ENCODE peak calls at places on chromosomes 12 and 14, in seven cellular contexts. Y, T, J, Q, Z, F and A are unnamed samples.

GRCh38 chr12:48054955-48055821 is 50.7 kb downstream of the SENP1 start:
- DNase-seq in T (no peak), J (no peak), Q (no peak), Y (no peak), F (no peak), Z (no peak), A (no peak)

GRCh38 chr14:96554315-96554910 is 52.2 kb downstream of the PAPOLA start:
- DNase-seq in T (no peak), F (no peak), Q (no peak), Y (no peak), Z (no peak), J (no peak), A (no peak)

GRCh38 chr12:67758119-67758873 is 109.8 kb downstream of the DYRK2 start:
- DNase-seq in F (peak; percentile 30), Y (no peak), T (no peak), Q (no peak), J (no peak), Z (no peak), A (no peak)

GRCh38 chr14:26204954-26205479 is 392.8 kb downstream of the NOVA1 start:
- DNase-seq in Q (peak; percentile 40), F (peak; percentile 7), Z (no peak), T (no peak), J (peak; percentile 38), Y (peak; percentile 14), A (peak; percentile 68)

GRCh38 chr12:117298191-117298590 is 63.2 kb downstream of the NOS1 start:
- DNase-seq in T (no peak), J (no peak), Z (no peak), Y (no peak), Q (no peak), F (no peak), A (no peak)

GRCh38 chr12:77724367-77724957 is 106.2 kb upstream of the NAV3 start:
- DNase-seq in F (no peak), Y (peak; percentile 45), Z (no peak), T (peak; percentile 25), Q (peak; percentile 70), J (no peak), A (peak; percentile 13)

GRCh38 chr12:76506149-76506548 is 53.4 kb downstream of the OSBPL8 start:
- DNase-seq in Q (no peak), Z (no peak), T (no peak), F (no peak), Y (no peak), J (no peak), A (no peak)

GRCh38 chr12:124682425-124683329 is 115.3 kb upstream of the NCOR2 start:
- DNase-seq in T (no peak), Z (no peak), Q (no peak), Y (no peak), J (no peak), F (no peak), A (no peak)

GRCh38 chr14:46734287-46734686 is 82.7 kb upstream of the RPL10L start:
- DNase-seq in Z (no peak), Y (no peak), Q (no peak), F (no peak), J (no peak), T (no peak), A (no peak)

GRCh38 chr14:69101331-69101826 is 51.5 kb downstream of the DCAF5 start:
- DNase-seq in Y (peak; percentile 87), F (peak; percentile 20), T (peak; percentile 75), Q (peak; percentile 95), Z (no peak), J (peak; percentile 26), A (peak; percentile 92)

GRCh38 chr12:46124132-46124847 is 133.9 kb upstream of the SCAF11 start:
- DNase-seq in Q (no peak), T (no peak), F (no peak), Z (no peak), J (no peak), Y (peak; percentile 11), A (no peak)

GRCh38 chr12:11765817-11766794 is 116.6 kb downstream of the ETV6 start:
- DNase-seq in Y (peak; percentile 95), T (peak; percentile 29), F (no peak), Q (peak; percentile 76), J (no peak), Z (no peak), A (peak; percentile 94)

GRCh38 chr14:53979747-53980642 is 23.4 kb upstream of the BMP4 start:
- DNase-seq in F (no peak), Z (no peak), Q (peak; percentile 56), Y (peak; percentile 87), T (no peak), J (peak; percentile 24), A (no peak)

GRCh38 chr12:1329784-1330474 is 264.5 kb downstream of the FBXL14 start:
- DNase-seq in T (no peak), Z (no peak), Y (no peak), F (no peak), Q (no peak), J (no peak), A (no peak)

GRCh38 chr12:97131220-97131981 is 224.3 kb downstream of the NEDD1 start:
- DNase-seq in Z (no peak), T (no peak), Q (no peak), Y (peak; percentile 2), J (no peak), F (no peak), A (no peak)

GRCh38 chr14:90514015-90514398 is 117.2 kb downstream of the CALM1 start:
- DNase-seq in Q (no peak), Z (no peak), T (no peak), F (no peak), Y (no peak), J (no peak), A (no peak)

GRCh38 chr12:30862486-30862885 is 64.1 kb upstream of the TSPAN11 start:
- DNase-seq in T (no peak), Q (peak; percentile 36), J (no peak), Y (peak; percentile 54), Z (peak; percentile 49), F (peak; percentile 22), A (peak; percentile 87)

GRCh38 chr14:68394719-68395117 is 398.1 kb downstream of the ZFP36L1 start:
- DNase-seq in Z (no peak), J (peak; percentile 33), Y (no peak), T (no peak), Q (no peak), F (no peak), A (no peak)

GRCh38 chr12:68180792-68181744 is 21.5 kb upstream of the IFNG start:
- DNase-seq in Z (no peak), Q (no peak), F (no peak), T (no peak), Y (peak; percentile 20), J (no peak), A (no peak)

GRCh38 chr12:12890815-12891645 is at the start of gene GPRC5A:
- DNase-seq in Z (peak; percentile 51), Q (peak; percentile 98), J (peak; percentile 94), F (peak; percentile 68), T (peak; percentile 99), Y (peak; percentile 95), A (peak; percentile 95)

GRCh38 chr12:130070017-130070653 is 92.1 kb upstream of the FZD10 start:
- DNase-seq in Z (no peak), J (no peak), Y (no peak), F (peak; percentile 49), Q (no peak), T (no peak), A (no peak)

GRCh38 chr12:112179341-112179740 is 54.0 kb downstream of the TRAFD1 start:
- DNase-seq in Z (no peak), Y (no peak), T (no peak), Q (no peak), J (no peak), F (no peak), A (no peak)

GRCh38 chr12:106227641-106228319 is 20.0 kb downstream of the CKAP4 start:
- DNase-seq in Q (peak; percentile 58), Y (peak; percentile 52), T (peak; percentile 94), Z (peak; percentile 70), F (no peak), J (no peak), A (peak; percentile 24)

GRCh38 chr12:115155665-115156645 is 472.0 kb upstream of the TBX3 start:
- DNase-seq in Z (no peak), F (no peak), T (peak; percentile 100), Q (peak; percentile 95), J (no peak), Y (peak; percentile 99), A (peak; percentile 69)

GRCh38 chr14:56686416-56686815 is 106.8 kb downstream of the TMEM260 start:
- DNase-seq in Q (no peak), Y (no peak), J (no peak), Z (peak; percentile 75), F (no peak), T (peak; percentile 19), A (peak; percentile 22)

GRCh38 chr12:46214668-46215429 is 54.0 kb downstream of the SLC38A1 start:
- DNase-seq in T (no peak), J (no peak), Y (peak; percentile 25), F (no peak), Q (no peak), Z (no peak), A (no peak)

GRCh38 chr14:40216976-40217375 is 784.7 kb upstream of the FBXO33 start:
- DNase-seq in Q (no peak), Z (no peak), Y (no peak), J (no peak), T (no peak), F (no peak), A (no peak)

GRCh38 chr14:40221428-40221827 is 789.2 kb upstream of the FBXO33 start:
- DNase-seq in T (no peak), Q (no peak), Y (no peak), F (no peak), Z (no peak), J (no peak), A (no peak)

GRCh38 chr14:40219032-40219431 is 786.8 kb upstream of the FBXO33 start:
- DNase-seq in F (no peak), T (no peak), Y (no peak), Q (no peak), Z (no peak), J (no peak), A (no peak)

GRCh38 chr14:40222996-40223395 is 790.8 kb upstream of the FBXO33 start:
- DNase-seq in F (no peak), Y (no peak), T (no peak), Q (no peak), J (no peak), Z (no peak), A (no peak)

GRCh38 chr14:40218282-40218941 is 786.2 kb upstream of the FBXO33 start:
- DNase-seq in T (no peak), Y (no peak), Q (no peak), Z (no peak), J (no peak), F (no peak), A (no peak)
- H3K9me3 ChIP-seq in T (peaks cover 16% of the 10 kb centered on the region), Y (no peaks in the 10 kb centered on the region), Q (no peaks in the 10 kb centered on the region), Z (no peaks in the 10 kb centered on the region), J (no peaks in the 10 kb centered on the region), F (no peaks in the 10 kb centered on the region), A (no peaks in the 10 kb centered on the region)

GRCh38 chr14:32382704-32383103 is 53.6 kb downstream of the AKAP6 start:
- DNase-seq in Z (no peak), T (peak; percentile 41), Q (peak; percentile 53), J (no peak), Y (no peak), F (peak; percentile 34), A (peak; percentile 45)
- H3K4me3 ChIP-seq in Z (no peak overlapping the region), T (no peak overlapping the region), Q (no peak overlapping the region), J (no peak overlapping the region), Y (no peak overlapping the region), F (no peak overlapping the region), A (no peak overlapping the region)

GRCh38 chr14:79822034-79822433 is 389.3 kb downstream of the DIO2 start:
- DNase-seq in F (no peak), Z (no peak), T (no peak), Y (no peak), Q (no peak), J (no peak), A (no peak)
- H3K9me3 ChIP-seq in F (no peaks in the 10 kb centered on the region), Z (no peaks in the 10 kb centered on the region), T (peaks cover 4% of the 10 kb centered on the region), Y (no peaks in the 10 kb centered on the region), Q (no peaks in the 10 kb centered on the region), J (no peaks in the 10 kb centered on the region), A (no peaks in the 10 kb centered on the region)

GRCh38 chr12:14567311-14568195 is at the start of gene PLBD1:
- DNase-seq in J (peak; percentile 48), Q (peak; percentile 50), F (peak; percentile 57), Y (peak; percentile 41), T (peak; percentile 27), Z (peak; percentile 88), A (peak; percentile 46)
- H3K4me3 ChIP-seq in J (peak within 1 kb of the TSS; percentile 45), Q (peak within 1 kb of the TSS; percentile 62), F (no peak within 1 kb of the TSS), Y (peak within 1 kb of the TSS; percentile 19), T (peak within 1 kb of the TSS; percentile 39), Z (peak within 1 kb of the TSS; percentile 60), A (peak within 1 kb of the TSS; percentile 20)